ENCODE peak calls at places on chromosome 14, in four cellular contexts. One of them, this sample, is unnamed.

GRCh38 chr14:31843361-31844091 is 233.6 kb upstream of the ARHGAP5 start:
- DNase-seq in uterus: no peak
- DNase-seq in left lung: no peak
- DNase-seq in lower lobe of right lung: no peak
- DNase-seq in this sample: no peak

GRCh38 chr14:30209136-30209535 is 281.5 kb upstream of the PRKD1 start:
- DNase-seq in uterus: no peak
- DNase-seq in left lung: no peak
- DNase-seq in lower lobe of right lung: no peak
- DNase-seq in this sample: no peak

GRCh38 chr14:32939254-32940065 is 781 bp downstream of the NPAS3 start:
- DNase-seq in uterus: peak; percentile 80
- DNase-seq in left lung: peak; percentile 61
- DNase-seq in lower lobe of right lung: peak; percentile 58
- DNase-seq in this sample: peak; percentile 86

GRCh38 chr14:24425704-24426103 is 3.8 kb downstream of the CBLN3 start:
- DNase-seq in uterus: peak; percentile 22
- DNase-seq in left lung: no peak
- DNase-seq in lower lobe of right lung: no peak
- DNase-seq in this sample: no peak

GRCh38 chr14:77859934-77860570 is 60.1 kb downstream of the ADCK1 start:
- DNase-seq in uterus: no peak
- DNase-seq in left lung: no peak
- DNase-seq in lower lobe of right lung: no peak
- DNase-seq in this sample: no peak

GRCh38 chr14:55581011-55581806 is 1.2 kb downstream of the KTN1 start:
- DNase-seq in uterus: peak; percentile 46
- DNase-seq in left lung: peak; percentile 49
- DNase-seq in lower lobe of right lung: peak; percentile 62
- DNase-seq in this sample: no peak

GRCh38 chr14:67622675-67623074 is 3.0 kb downstream of the ARG2 start:
- DNase-seq in uterus: peak; percentile 56
- DNase-seq in left lung: peak; percentile 41
- DNase-seq in lower lobe of right lung: no peak
- DNase-seq in this sample: no peak

GRCh38 chr14:58107947-58108552 is 44.0 kb downstream of the ARMH4 start:
- DNase-seq in uterus: peak; percentile 57
- DNase-seq in left lung: no peak
- DNase-seq in lower lobe of right lung: no peak
- DNase-seq in this sample: no peak

GRCh38 chr14:29220077-29220476 is 453.5 kb downstream of the FOXG1 start:
- DNase-seq in uterus: no peak
- DNase-seq in left lung: no peak
- DNase-seq in lower lobe of right lung: no peak
- DNase-seq in this sample: no peak

GRCh38 chr14:73463411-73463810 is 5.1 kb upstream of the NUMB start:
- DNase-seq in uterus: peak; percentile 32
- DNase-seq in left lung: peak; percentile 63
- DNase-seq in lower lobe of right lung: peak; percentile 66
- DNase-seq in this sample: no peak

GRCh38 chr14:60163741-60164140 is 1.5 kb downstream of the DHRS7 start:
- DNase-seq in uterus: no peak
- DNase-seq in left lung: no peak
- DNase-seq in lower lobe of right lung: no peak
- DNase-seq in this sample: no peak

GRCh38 chr14:20059745-20060144 is at the start of gene OR4L1:
- DNase-seq in uterus: no peak
- DNase-seq in left lung: no peak
- DNase-seq in lower lobe of right lung: no peak
- DNase-seq in this sample: no peak

GRCh38 chr14:21965042-21965441 is 291.4 kb upstream of the OR4E1 start:
- DNase-seq in uterus: no peak
- DNase-seq in left lung: no peak
- DNase-seq in lower lobe of right lung: no peak
- DNase-seq in this sample: no peak

GRCh38 chr14:63752449-63753169 is 24.7 kb upstream of the SGPP1 start:
- DNase-seq in uterus: no peak
- DNase-seq in left lung: no peak
- DNase-seq in lower lobe of right lung: no peak
- DNase-seq in this sample: no peak

GRCh38 chr14:106842687-106843086 is 1316.3 kb downstream of the TMEM121 start:
- DNase-seq in uterus: no peak
- DNase-seq in left lung: no peak
- DNase-seq in lower lobe of right lung: no peak
- DNase-seq in this sample: no peak

GRCh38 chr14:72518809-72519377 is 375.0 kb downstream of the DPF3 start:
- DNase-seq in uterus: no peak
- DNase-seq in left lung: no peak
- DNase-seq in lower lobe of right lung: no peak
- DNase-seq in this sample: no peak

GRCh38 chr14:35155962-35156361 is 33.6 kb downstream of the PRORP start:
- DNase-seq in uterus: no peak
- DNase-seq in left lung: no peak
- DNase-seq in lower lobe of right lung: no peak
- DNase-seq in this sample: no peak

GRCh38 chr14:64952598-64953309 is 10.2 kb upstream of the GPX2 start:
- DNase-seq in uterus: no peak
- DNase-seq in left lung: no peak
- DNase-seq in lower lobe of right lung: no peak
- DNase-seq in this sample: no peak

GRCh38 chr14:68905107-68905895 is 73.8 kb downstream of the ACTN1 start:
- DNase-seq in uterus: no peak
- DNase-seq in left lung: no peak
- DNase-seq in lower lobe of right lung: no peak
- DNase-seq in this sample: no peak

GRCh38 chr14:94850332-94851211 is 80.7 kb upstream of the GSC start:
- DNase-seq in uterus: no peak
- DNase-seq in left lung: no peak
- DNase-seq in lower lobe of right lung: no peak
- DNase-seq in this sample: peak; percentile 22

GRCh38 chr14:77565289-77566081 is 51.0 kb downstream of the SPTLC2 start:
- DNase-seq in uterus: no peak
- DNase-seq in left lung: no peak
- DNase-seq in lower lobe of right lung: no peak
- DNase-seq in this sample: no peak

GRCh38 chr14:90419200-90419599 is 22.4 kb downstream of the CALM1 start:
- DNase-seq in uterus: peak; percentile 92
- DNase-seq in left lung: peak; percentile 67
- DNase-seq in lower lobe of right lung: no peak
- DNase-seq in this sample: no peak

GRCh38 chr14:78967111-78967809 is 797.1 kb downstream of the NRXN3 start:
- DNase-seq in uterus: no peak
- DNase-seq in left lung: no peak
- DNase-seq in lower lobe of right lung: no peak
- DNase-seq in this sample: no peak

GRCh38 chr14:53613404-53614253 is 343.0 kb downstream of the BMP4 start:
- DNase-seq in uterus: no peak
- DNase-seq in left lung: no peak
- DNase-seq in lower lobe of right lung: no peak
- DNase-seq in this sample: no peak
- TF ChIP-seq CTCF in uterus: no peak
- TF ChIP-seq CTCF in left lung: no peak
- TF ChIP-seq CTCF in lower lobe of right lung: no peak
- TF ChIP-seq CTCF in this sample: no peak

GRCh38 chr14:92792885-92793284 is 1.2 kb upstream of the GOLGA5 start:
- DNase-seq in uterus: no peak
- DNase-seq in left lung: no peak
- DNase-seq in lower lobe of right lung: no peak
- DNase-seq in this sample: no peak
- TF ChIP-seq CTCF in uterus: no peak
- TF ChIP-seq CTCF in left lung: no peak
- TF ChIP-seq CTCF in lower lobe of right lung: no peak
- TF ChIP-seq CTCF in this sample: no peak

GRCh38 chr14:87940382-87940781 is 52.6 kb downstream of the GALC start:
- DNase-seq in uterus: no peak
- DNase-seq in left lung: no peak
- DNase-seq in lower lobe of right lung: no peak
- DNase-seq in this sample: no peak

GRCh38 chr14:87940894-87941293 is 52.1 kb downstream of the GALC start:
- DNase-seq in uterus: no peak
- DNase-seq in left lung: no peak
- DNase-seq in lower lobe of right lung: no peak
- DNase-seq in this sample: no peak

DNA sequence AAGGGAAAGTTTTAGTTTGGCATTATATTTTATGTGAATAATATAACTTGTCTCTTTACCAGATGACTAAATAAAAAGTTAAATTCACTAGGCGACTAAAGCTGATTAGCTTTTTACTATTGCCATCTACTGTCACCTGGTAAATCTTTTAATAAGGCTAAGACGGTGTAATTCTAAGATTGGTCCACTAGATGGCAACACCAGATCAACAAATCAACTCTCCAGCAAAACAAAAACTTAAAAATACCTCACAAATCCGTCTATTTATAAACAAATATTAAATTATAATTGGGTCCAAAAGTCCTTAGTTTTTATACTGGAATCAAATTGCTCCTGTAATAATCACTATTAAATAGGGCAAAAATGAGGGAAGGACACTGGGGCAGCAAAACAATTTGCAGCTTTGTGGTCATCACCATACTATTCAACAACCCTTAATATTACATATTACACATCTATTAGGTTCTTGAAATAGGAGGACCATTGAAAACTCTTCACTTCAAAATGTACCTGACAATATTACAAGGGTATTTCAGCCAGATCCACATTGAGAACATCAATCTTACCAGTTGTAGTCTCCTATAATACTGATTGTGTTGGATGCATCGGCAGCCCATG is 47.9 kb downstream of the GALC start:
- DNase-seq in uterus: no peak
- DNase-seq in left lung: no peak
- DNase-seq in lower lobe of right lung: no peak
- DNase-seq in this sample: no peak
- TF ChIP-seq CTCF in uterus: peak; percentile 43
- TF ChIP-seq CTCF in left lung: peak; percentile 54
- TF ChIP-seq CTCF in lower lobe of right lung: peak; percentile 71
- TF ChIP-seq CTCF in this sample: peak; percentile 87

GRCh38 chr14:104724981-104725771 is 1.1 kb downstream of the ADSS1 start:
- DNase-seq in uterus: no peak
- DNase-seq in left lung: no peak
- DNase-seq in lower lobe of right lung: no peak
- DNase-seq in this sample: no peak

GRCh38 chr14:104724407-104724980 is 465 bp downstream of the ADSS1 start:
- DNase-seq in uterus: peak; percentile 53
- DNase-seq in left lung: no peak
- DNase-seq in lower lobe of right lung: peak; percentile 70
- DNase-seq in this sample: no peak

GRCh38 chr14:104728631-104729030 is 4.6 kb downstream of the ADSS1 start:
- DNase-seq in uterus: no peak
- DNase-seq in left lung: no peak
- DNase-seq in lower lobe of right lung: no peak
- DNase-seq in this sample: no peak

GRCh38 chr14:104725772-104726548 is 1.9 kb downstream of the ADSS1 start:
- DNase-seq in uterus: no peak
- DNase-seq in left lung: no peak
- DNase-seq in lower lobe of right lung: no peak
- DNase-seq in this sample: no peak

DNA sequence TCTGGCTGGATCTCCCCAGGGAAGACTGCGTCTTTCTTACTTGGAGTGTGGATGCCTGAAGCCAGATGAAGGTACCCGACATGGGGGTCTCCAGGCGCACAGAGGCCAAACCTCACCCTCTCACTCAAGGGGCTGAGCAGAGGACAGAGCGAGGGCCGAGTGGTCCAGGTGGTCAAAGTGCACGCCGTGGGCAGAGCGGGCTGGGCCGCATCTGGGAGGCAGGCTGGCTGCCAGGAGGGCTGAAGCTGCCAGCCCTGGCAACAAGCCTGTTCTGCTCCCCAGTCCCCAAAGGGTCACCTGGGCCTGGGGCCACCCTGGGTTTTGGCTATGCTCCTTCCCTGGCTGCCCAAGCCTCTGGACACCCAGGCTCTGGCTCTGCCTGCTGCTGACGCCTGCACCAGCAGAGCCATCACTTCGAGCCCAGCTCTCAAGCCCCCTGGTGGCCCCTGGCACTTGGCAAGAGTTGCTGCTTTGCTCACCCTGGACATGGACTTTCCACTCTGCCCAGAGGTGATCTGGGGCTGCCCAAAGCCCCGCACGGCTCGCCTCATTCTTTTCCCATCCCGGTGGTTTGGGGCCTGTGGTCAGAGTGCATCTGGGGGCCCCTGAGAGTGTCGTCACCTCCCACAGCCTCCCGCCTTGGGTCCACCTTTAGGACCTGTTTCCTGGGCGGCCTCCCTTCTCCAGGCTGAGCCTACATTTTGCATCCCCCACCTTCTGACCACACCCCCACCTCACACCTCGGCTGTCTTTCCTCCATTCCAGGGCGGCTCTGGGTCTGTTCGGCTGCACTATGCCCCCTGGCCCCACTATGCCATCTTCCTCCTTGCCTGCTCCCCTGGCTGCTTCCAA is 2.8 kb downstream of the ADSS1 start:
- DNase-seq in uterus: no peak
- DNase-seq in left lung: no peak
- DNase-seq in lower lobe of right lung: no peak
- DNase-seq in this sample: no peak
- TF ChIP-seq CTCF in uterus: no peak
- TF ChIP-seq CTCF in left lung: no peak
- TF ChIP-seq CTCF in lower lobe of right lung: no peak
- TF ChIP-seq CTCF in this sample: peak; percentile 41

GRCh38 chr14:93230539-93230938 is 23.5 kb downstream of the UBR7 start:
- DNase-seq in uterus: no peak
- DNase-seq in left lung: no peak
- DNase-seq in lower lobe of right lung: no peak
- DNase-seq in this sample: no peak
- TF ChIP-seq CTCF in uterus: no peak
- TF ChIP-seq CTCF in left lung: no peak
- TF ChIP-seq CTCF in lower lobe of right lung: no peak
- TF ChIP-seq CTCF in this sample: no peak

DNA sequence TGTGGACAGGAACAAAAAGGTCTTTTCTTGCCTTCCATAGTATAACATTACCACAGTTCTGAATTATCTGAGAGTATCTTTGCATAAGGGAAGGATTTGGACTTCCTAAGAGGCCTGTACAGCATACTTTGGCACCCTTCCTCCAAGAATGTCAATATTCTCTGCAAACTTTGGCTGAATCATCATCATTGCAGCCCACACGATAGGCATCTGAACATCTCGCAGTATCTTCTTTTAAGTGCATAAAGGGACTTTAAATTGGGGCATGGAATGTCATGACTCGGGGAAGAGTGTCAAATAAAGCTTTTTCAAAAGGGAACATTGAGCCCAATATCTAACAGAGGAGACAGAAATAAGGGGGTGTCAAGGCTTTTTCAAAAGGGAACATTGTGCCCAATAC is 646.2 kb upstream of the STXBP6 start:
- DNase-seq in uterus: no peak
- DNase-seq in left lung: no peak
- DNase-seq in lower lobe of right lung: no peak
- DNase-seq in this sample: no peak
- TF ChIP-seq CTCF in uterus: no peak
- TF ChIP-seq CTCF in left lung: no peak
- TF ChIP-seq CTCF in lower lobe of right lung: no peak
- TF ChIP-seq CTCF in this sample: no peak

DNA sequence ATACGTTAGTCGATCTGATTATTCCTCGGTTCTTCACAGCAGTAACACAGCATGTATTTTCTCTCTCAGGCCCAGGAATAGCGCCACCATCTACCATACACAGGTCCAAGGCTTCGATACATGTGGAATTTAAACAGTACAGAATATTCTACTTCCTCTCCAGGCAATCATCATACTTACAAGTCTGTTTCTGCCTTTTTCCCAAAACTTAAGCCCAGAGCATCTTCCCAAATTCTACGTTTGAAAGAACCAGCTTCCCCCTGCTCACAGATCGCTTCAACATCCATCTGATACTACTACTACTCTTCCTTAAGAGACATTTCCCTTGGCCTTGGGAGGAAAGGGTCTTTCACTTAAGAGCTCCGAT is 626 bp downstream of the TXNDC16 start:
- DNase-seq in uterus: no peak
- DNase-seq in left lung: no peak
- DNase-seq in lower lobe of right lung: no peak
- DNase-seq in this sample: no peak
- TF ChIP-seq CTCF in uterus: no peak
- TF ChIP-seq CTCF in left lung: no peak
- TF ChIP-seq CTCF in lower lobe of right lung: no peak
- TF ChIP-seq CTCF in this sample: peak; percentile 73

This sample was measured in chondrocyte.